ENCODE peak calls at places on chromosomes 4 and X, in six cellular contexts. U is PC-3, I is neural progenitor cell, T is MM.1S, V is H9, M is SK-N-SH. J is an unnamed sample.
A peak's percentile ranks its signal among the peaks of the same experiment; 100 is the strongest.

GRCh38 chr4:6343950-6344408 is 74.3 kb downstream of the WFS1 start:
- DNase-seq in U (peak; percentile 85), I (no peak), T (peak; percentile 42), V (peak; percentile 64), M (no peak), J (no peak)

GRCh38 chr4:105598044-105598443 is 45.6 kb downstream of the ARHGEF38 start:
- DNase-seq in U (no peak), I (no peak), T (no peak), V (no peak), M (no peak), J (no peak)

GRCh38 chr4:104966349-104967033 is 180.2 kb upstream of the TET2 start:
- DNase-seq in U (peak; percentile 37), I (no peak), T (peak; percentile 81), V (no peak), M (no peak), J (no peak)

GRCh38 chrX:10467793-10468192 is 152.6 kb downstream of the MID1 start:
- DNase-seq in U (no peak), I (no peak), T (no peak), V (no peak), M (no peak), J (no peak)

GRCh38 chrX:74351760-74352159 is 47.8 kb downstream of the ZCCHC13 start:
- DNase-seq in U (no peak), I (no peak), T (no peak), V (no peak), M (no peak), J (peak; percentile 5)

GRCh38 chrX:41429592-41429991 is 17.6 kb upstream of the NYX start:
- DNase-seq in U (no peak), I (no peak), T (no peak), V (no peak), M (no peak), J (no peak)

GRCh38 chrX:75596178-75596577 is 73.3 kb upstream of the ZDHHC15 start:
- DNase-seq in U (no peak), I (no peak), T (no peak), V (no peak), M (no peak), J (no peak)

GRCh38 chr4:93657527-93657926 is 171.0 kb upstream of the ATOH1 start:
- DNase-seq in U (no peak), I (peak; percentile 5), T (no peak), V (no peak), M (no peak), J (no peak)

GRCh38 chr4:167955006-167955405 is 137.3 kb upstream of the ANXA10 start:
- DNase-seq in U (no peak), I (no peak), T (no peak), V (no peak), M (no peak), J (no peak)

GRCh38 chrX:47217121-47217851 is 1.2 kb upstream of the CDK16 start:
- DNase-seq in U (peak; percentile 75), I (no peak), T (no peak), V (peak; percentile 53), M (peak; percentile 49), J (no peak)

GRCh38 chr4:114728426-114728825 is 129.8 kb downstream of the UGT8 start:
- DNase-seq in U (no peak), I (peak; percentile 59), T (no peak), V (no peak), M (no peak), J (no peak)

GRCh38 chr4:80011636-80012236 is 61.3 kb downstream of the ANTXR2 start:
- DNase-seq in U (no peak), I (no peak), T (no peak), V (no peak), M (no peak), J (no peak)

GRCh38 chrX:40908857-40909475 is 173.6 kb upstream of the MED14 start:
- DNase-seq in U (peak; percentile 81), I (no peak), T (no peak), V (no peak), M (no peak), J (no peak)

GRCh38 chrX:11704725-11705495 is 39.2 kb upstream of the ARHGAP6 start:
- DNase-seq in U (no peak), I (no peak), T (no peak), V (peak; percentile 34), M (no peak), J (no peak)

GRCh38 chr4:125313497-125313896 is 1.3 kb upstream of the FAT4 start:
- DNase-seq in U (peak; percentile 88), I (peak; percentile 92), T (peak; percentile 80), V (peak; percentile 64), M (peak; percentile 59), J (peak; percentile 34)

GRCh38 chr4:1300466-1301455 is 11.1 kb downstream of the MAEA start:
- DNase-seq in U (no peak), I (no peak), T (no peak), V (no peak), M (peak; percentile 10), J (no peak)

GRCh38 chr4:77025643-77026321 is 50.0 kb downstream of the CCNI start:
- DNase-seq in U (no peak), I (no peak), T (no peak), V (no peak), M (no peak), J (no peak)

GRCh38 chrX:10199212-10199611 is 42.4 kb downstream of the CLCN4 start:
- DNase-seq in U (no peak), I (no peak), T (no peak), V (no peak), M (no peak), J (no peak)

GRCh38 chr4:173333658-173334084 is 487 bp downstream of the HMGB2 start:
- DNase-seq in U (peak; percentile 13), I (peak; percentile 76), T (peak; percentile 46), V (peak; percentile 36), M (peak; percentile 71), J (peak; percentile 79)

GRCh38 chr4:3334316-3334715 is 41.5 kb downstream of the RGS12 start:
- DNase-seq in U (no peak), I (no peak), T (no peak), V (no peak), M (no peak), J (no peak)

GRCh38 chr4:106329027-106329618 is 12.8 kb downstream of the AIMP1 start:
- DNase-seq in U (peak; percentile 51), I (peak; percentile 26), T (peak; percentile 29), V (no peak), M (peak; percentile 44), J (no peak)

DNA sequence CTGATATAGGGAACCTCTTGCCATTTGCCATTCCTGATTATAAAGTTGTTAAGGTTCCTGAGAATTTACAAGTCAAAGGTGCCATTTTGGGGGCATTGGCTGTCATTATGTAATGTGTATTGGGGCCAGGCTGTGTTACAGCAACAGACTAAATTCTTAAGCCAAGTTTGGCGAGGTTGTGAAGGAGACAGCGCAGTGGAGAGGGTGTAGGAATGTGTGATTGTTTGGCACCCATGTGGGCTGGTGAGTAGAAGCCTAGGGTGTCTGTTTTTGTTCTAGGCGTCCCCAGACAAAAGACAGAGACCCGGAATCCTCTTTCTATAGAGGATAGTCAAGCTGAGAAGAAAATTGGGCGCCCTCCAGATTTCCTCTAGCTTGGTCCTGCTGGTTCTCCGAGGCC is 2535.3 kb downstream of the PCDH7 start:
- DNase-seq in U (no peak), I (no peak), T (no peak), V (peak; percentile 36), M (no peak), J (no peak)
- H3K79me2 ChIP-seq in U (no peaks in the 10 kb centered on the region), I (no peaks in the 10 kb centered on the region), T (no peaks in the 10 kb centered on the region), V (no peaks in the 10 kb centered on the region), M (no peaks in the 10 kb centered on the region), J (no peaks in the 10 kb centered on the region)

DNA sequence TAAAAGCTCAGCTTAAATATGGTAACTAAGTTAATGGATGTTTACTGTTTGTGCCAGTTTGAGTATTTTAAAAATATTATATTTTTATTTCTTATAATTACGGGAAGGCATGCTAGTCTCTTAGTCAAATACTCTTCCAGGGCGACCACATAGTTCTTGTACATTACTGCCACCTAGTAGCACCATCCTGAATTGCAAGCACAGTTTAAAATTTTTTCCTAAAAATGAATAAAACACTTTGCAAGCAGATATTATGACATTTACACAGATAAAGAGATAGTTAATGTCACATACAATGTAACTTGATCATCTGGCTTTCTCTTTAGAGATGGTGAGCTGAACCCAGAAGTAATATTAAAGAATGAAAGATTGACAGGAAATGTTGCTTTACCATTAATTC is 11.5 kb downstream of the NDP start:
- DNase-seq in U (peak; percentile 62), I (no peak), T (peak; percentile 6), V (no peak), M (no peak), J (no peak)
- TF ChIP-seq CTCF in U (peak; percentile 53), I (peak; percentile 50), T (peak; percentile 31), V (peak; percentile 66), M (peak; percentile 41), J (peak; percentile 46)

DNA sequence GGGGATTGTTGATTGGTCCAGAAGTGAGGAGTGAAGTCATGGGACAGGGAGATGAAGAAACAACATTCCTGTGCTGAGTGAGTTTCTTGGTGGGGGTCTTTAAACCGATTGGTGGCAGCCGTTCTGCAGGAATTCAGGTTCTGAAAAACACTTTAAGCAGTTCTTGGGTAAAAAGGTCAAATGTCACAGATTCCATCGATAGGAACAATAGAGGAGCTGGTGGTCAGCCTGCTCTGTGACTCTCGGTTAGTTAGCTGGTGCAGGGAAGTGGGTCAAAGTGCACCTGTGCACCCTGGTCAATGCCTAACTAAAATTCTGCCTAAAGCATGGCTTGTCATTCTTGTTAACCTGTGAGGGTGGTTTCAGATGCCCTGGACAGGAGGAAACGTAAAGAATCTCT is 34.6 kb upstream of the MGST2 start:
- DNase-seq in U (no peak), I (peak; percentile 59), T (no peak), V (no peak), M (no peak), J (no peak)
- H3K79me2 ChIP-seq in U (no peaks in the 10 kb centered on the region), I (no peaks in the 10 kb centered on the region), T (no peaks in the 10 kb centered on the region), V (no peaks in the 10 kb centered on the region), M (no peaks in the 10 kb centered on the region), J (no peaks in the 10 kb centered on the region)

DNA sequence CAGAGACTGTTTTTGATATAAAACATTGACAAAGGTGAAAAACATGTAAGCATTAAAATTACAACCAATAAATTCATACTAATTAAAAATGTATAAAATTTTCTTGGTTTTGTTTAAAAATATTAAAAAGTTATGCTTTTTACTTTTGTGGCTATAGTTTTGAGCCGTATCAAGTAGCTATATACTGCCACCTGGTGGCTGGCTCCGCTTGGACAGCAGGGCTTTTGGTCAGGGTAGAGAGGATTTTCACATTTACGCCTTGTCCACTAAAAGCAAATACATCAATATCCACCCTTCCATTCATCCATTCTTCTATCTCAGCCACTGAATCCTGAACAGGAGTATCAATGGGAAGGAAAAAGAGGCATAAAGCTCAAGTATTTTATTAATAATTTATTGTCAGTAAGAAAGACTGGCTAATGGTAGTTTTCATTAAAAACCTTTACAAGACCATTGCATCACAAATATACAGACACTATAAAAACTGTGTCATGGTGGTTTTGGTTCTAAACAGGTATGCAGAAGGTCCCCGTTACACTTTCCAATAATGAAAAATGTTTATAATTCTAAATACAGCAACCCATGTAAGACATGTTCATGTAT is 32.1 kb upstream of the MTNR1A start:
- DNase-seq in U (peak; percentile 54), I (peak; percentile 75), T (peak; percentile 50), V (peak; percentile 42), M (peak; percentile 62), J (peak; percentile 52)
- TF ChIP-seq CTCF in U (peak; percentile 73), I (peak; percentile 87), T (peak; percentile 72), V (peak; percentile 96), M (peak; percentile 89), J (peak; percentile 81)

J was measured in DND-41.